ENCODE peak calls at places on chromosome 3, in four cellular contexts. One of them, this sample, is unnamed.

GRCh38 chr3:76367281-76367680 is 581.9 kb upstream of the ZNF717 start:
- DNase-seq in H9: no peak
- DNase-seq in colonic mucosa: no peak
- DNase-seq in sigmoid colon: no peak
- DNase-seq in this sample: no peak

GRCh38 chr3:28916713-28917499 is 364.0 kb upstream of the RBMS3 start:
- DNase-seq in H9: peak; percentile 36
- DNase-seq in colonic mucosa: peak; percentile 32
- DNase-seq in sigmoid colon: peak; percentile 83
- DNase-seq in this sample: peak; percentile 85

GRCh38 chr3:156388469-156389150 is 166.3 kb downstream of the SSR3 start:
- DNase-seq in H9: no peak
- DNase-seq in colonic mucosa: no peak
- DNase-seq in sigmoid colon: no peak
- DNase-seq in this sample: no peak

GRCh38 chr3:32276279-32276841 is 37.9 kb downstream of the CMTM8 start:
- DNase-seq in H9: no peak
- DNase-seq in colonic mucosa: no peak
- DNase-seq in sigmoid colon: no peak
- DNase-seq in this sample: no peak

GRCh38 chr3:21328982-21329381 is 422.0 kb downstream of the ZNF385D start:
- DNase-seq in H9: no peak
- DNase-seq in colonic mucosa: no peak
- DNase-seq in sigmoid colon: no peak
- DNase-seq in this sample: no peak

GRCh38 chr3:16587703-16588070 is 17.5 kb downstream of the DAZL start:
- DNase-seq in H9: no peak
- DNase-seq in colonic mucosa: no peak
- DNase-seq in sigmoid colon: no peak
- DNase-seq in this sample: no peak

GRCh38 chr3:126521122-126521891 is 2.6 kb upstream of the CHST13 start:
- DNase-seq in H9: no peak
- DNase-seq in colonic mucosa: no peak
- DNase-seq in sigmoid colon: peak; percentile 60
- DNase-seq in this sample: no peak

GRCh38 chr3:183775781-183776180 is 49.6 kb downstream of the MAP6D1 start:
- DNase-seq in H9: no peak
- DNase-seq in colonic mucosa: peak; percentile 25
- DNase-seq in sigmoid colon: no peak
- DNase-seq in this sample: no peak

GRCh38 chr3:165339753-165340152 is 143.6 kb upstream of the SLITRK3 start:
- DNase-seq in H9: no peak
- DNase-seq in colonic mucosa: no peak
- DNase-seq in sigmoid colon: no peak
- DNase-seq in this sample: no peak

GRCh38 chr3:123880998-123881561 is 3.1 kb downstream of the MYLK start:
- DNase-seq in H9: peak; percentile 46
- DNase-seq in colonic mucosa: peak; percentile 24
- DNase-seq in sigmoid colon: no peak
- DNase-seq in this sample: no peak

GRCh38 chr3:52015431-52016256 is 19.9 kb upstream of the RPL29 start:
- DNase-seq in H9: no peak
- DNase-seq in colonic mucosa: no peak
- DNase-seq in sigmoid colon: no peak
- DNase-seq in this sample: no peak

GRCh38 chr3:65596511-65597224 is 442.1 kb downstream of the MAGI1 start:
- DNase-seq in H9: no peak
- DNase-seq in colonic mucosa: no peak
- DNase-seq in sigmoid colon: no peak
- DNase-seq in this sample: no peak

GRCh38 chr3:129046037-129046731 is 14.4 kb upstream of the GP9 start:
- DNase-seq in H9: peak; percentile 79
- DNase-seq in colonic mucosa: no peak
- DNase-seq in sigmoid colon: peak; percentile 56
- DNase-seq in this sample: no peak

GRCh38 chr3:43410575-43410974 is 124.2 kb downstream of the SNRK start:
- DNase-seq in H9: no peak
- DNase-seq in colonic mucosa: no peak
- DNase-seq in sigmoid colon: no peak
- DNase-seq in this sample: no peak

GRCh38 chr3:110341047-110341446 is 730.6 kb upstream of the NECTIN3 start:
- DNase-seq in H9: no peak
- DNase-seq in colonic mucosa: no peak
- DNase-seq in sigmoid colon: no peak
- DNase-seq in this sample: no peak

GRCh38 chr3:46684881-46685280 is 8.6 kb downstream of the ALS2CL start:
- DNase-seq in H9: no peak
- DNase-seq in colonic mucosa: no peak
- DNase-seq in sigmoid colon: no peak
- DNase-seq in this sample: no peak

GRCh38 chr3:178538065-178538464 is 1.8 kb downstream of the KCNMB2 start:
- DNase-seq in H9: no peak
- DNase-seq in colonic mucosa: no peak
- DNase-seq in sigmoid colon: no peak
- DNase-seq in this sample: no peak

GRCh38 chr3:134603480-134603879 is 47.3 kb downstream of the KY start:
- DNase-seq in H9: no peak
- DNase-seq in colonic mucosa: no peak
- DNase-seq in sigmoid colon: no peak
- DNase-seq in this sample: no peak

GRCh38 chr3:130843441-130843840 is 50.4 kb upstream of the ATP2C1 start:
- DNase-seq in H9: no peak
- DNase-seq in colonic mucosa: no peak
- DNase-seq in sigmoid colon: no peak
- DNase-seq in this sample: no peak

GRCh38 chr3:127457094-127457475 is 133.4 kb downstream of the TPRA1 start:
- DNase-seq in H9: peak; percentile 74
- DNase-seq in colonic mucosa: no peak
- DNase-seq in sigmoid colon: peak; percentile 63
- DNase-seq in this sample: no peak

GRCh38 chr3:197680955-197681521 is 55.7 kb downstream of the RUBCN start:
- DNase-seq in H9: no peak
- DNase-seq in colonic mucosa: no peak
- DNase-seq in sigmoid colon: no peak
- DNase-seq in this sample: no peak

GRCh38 chr3:46500631-46501377 is 3.0 kb downstream of the RTP3 start:
- DNase-seq in H9: no peak
- DNase-seq in colonic mucosa: no peak
- DNase-seq in sigmoid colon: no peak
- DNase-seq in this sample: peak; percentile 10

GRCh38 chr3:124837730-124838186 is 49.4 kb downstream of the ITGB5 start:
- DNase-seq in H9: no peak
- DNase-seq in colonic mucosa: peak; percentile 77
- DNase-seq in sigmoid colon: peak; percentile 88
- DNase-seq in this sample: no peak

GRCh38 chr3:38003817-38004414 is 13.3 kb downstream of the VILL start:
- DNase-seq in H9: no peak
- DNase-seq in colonic mucosa: peak; percentile 52
- DNase-seq in sigmoid colon: peak; percentile 64
- DNase-seq in this sample: no peak

GRCh38 chr3:162729686-162730085 is 1233.1 kb downstream of the OTOL1 start:
- DNase-seq in H9: no peak
- DNase-seq in colonic mucosa: no peak
- DNase-seq in sigmoid colon: no peak
- DNase-seq in this sample: no peak

DNA sequence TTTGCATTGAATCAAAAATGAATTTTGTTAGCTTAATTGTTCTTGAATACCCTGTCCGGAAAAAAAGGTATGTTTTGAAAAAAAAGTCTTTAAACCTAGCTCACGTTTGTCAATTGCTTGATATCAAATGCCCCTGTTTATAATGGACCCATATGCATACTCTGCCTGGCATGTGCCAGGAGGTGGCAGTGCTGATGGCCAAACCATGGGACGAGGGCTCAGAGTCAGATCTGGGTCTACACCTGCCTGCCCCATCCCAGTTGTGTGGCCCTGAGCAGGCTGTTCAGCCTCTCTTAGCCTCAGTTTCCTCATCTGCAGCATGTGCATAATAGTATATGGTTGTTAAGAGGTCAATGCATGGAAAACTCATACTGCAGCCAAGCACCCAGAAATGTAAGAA is 38.8 kb downstream of the PRKCD start:
- DNase-seq in H9: no peak
- DNase-seq in colonic mucosa: no peak
- DNase-seq in sigmoid colon: no peak
- DNase-seq in this sample: no peak
- TF ChIP-seq CTCF in H9: peak; percentile 14
- TF ChIP-seq CTCF in colonic mucosa: no peak
- TF ChIP-seq CTCF in sigmoid colon: no peak
- TF ChIP-seq CTCF in this sample: peak; percentile 31

GRCh38 chr3:53496984-53497383 is 2.6 kb downstream of the CACNA1D start:
- DNase-seq in H9: no peak
- DNase-seq in colonic mucosa: no peak
- DNase-seq in sigmoid colon: no peak
- DNase-seq in this sample: no peak

GRCh38 chr3:53500165-53500777 is 5.9 kb downstream of the CACNA1D start:
- DNase-seq in H9: no peak
- DNase-seq in colonic mucosa: no peak
- DNase-seq in sigmoid colon: no peak
- DNase-seq in this sample: no peak

GRCh38 chr3:53501203-53501602 is 6.8 kb downstream of the CACNA1D start:
- DNase-seq in H9: no peak
- DNase-seq in colonic mucosa: no peak
- DNase-seq in sigmoid colon: no peak
- DNase-seq in this sample: no peak

GRCh38 chr3:53495518-53496501 is 1.4 kb downstream of the CACNA1D start:
- DNase-seq in H9: peak; percentile 45
- DNase-seq in colonic mucosa: peak; percentile 34
- DNase-seq in sigmoid colon: peak; percentile 70
- DNase-seq in this sample: no peak

DNA sequence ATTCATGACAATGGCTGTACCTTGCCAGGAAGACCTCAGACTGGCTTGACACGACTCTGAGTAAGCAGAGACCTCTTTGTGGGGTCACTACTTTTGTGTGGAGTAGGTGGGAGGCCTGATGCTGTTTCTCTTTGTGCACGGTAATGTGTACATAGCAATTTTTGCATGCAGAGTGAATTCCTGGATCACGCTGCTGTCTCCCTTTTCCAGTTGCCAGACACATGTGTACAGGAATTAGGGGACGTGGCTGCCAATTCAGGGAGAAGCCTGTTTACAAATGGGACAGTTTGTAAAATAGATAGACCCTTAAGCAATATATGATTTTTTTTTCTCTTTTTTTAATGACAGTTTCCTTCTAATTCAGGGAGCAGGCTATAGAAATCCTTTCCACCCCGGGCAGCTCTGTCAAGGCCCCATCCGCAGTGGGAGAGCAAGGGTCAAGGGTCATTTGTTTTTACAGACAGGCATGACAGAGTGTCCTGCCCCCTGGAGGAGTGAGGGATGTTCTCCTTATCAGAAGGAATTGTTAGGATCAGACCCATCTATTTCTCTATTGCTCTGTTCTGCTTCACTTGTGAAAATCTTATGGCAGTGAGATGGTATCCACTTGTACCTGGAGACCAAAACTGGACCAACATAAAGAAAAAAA is 4.7 kb downstream of the CACNA1D start:
- DNase-seq in H9: peak; percentile 41
- DNase-seq in colonic mucosa: peak; percentile 35
- DNase-seq in sigmoid colon: no peak
- DNase-seq in this sample: no peak
- TF ChIP-seq CTCF in H9: peak; percentile 54
- TF ChIP-seq CTCF in colonic mucosa: no peak
- TF ChIP-seq CTCF in sigmoid colon: no peak
- TF ChIP-seq CTCF in this sample: no peak

DNA sequence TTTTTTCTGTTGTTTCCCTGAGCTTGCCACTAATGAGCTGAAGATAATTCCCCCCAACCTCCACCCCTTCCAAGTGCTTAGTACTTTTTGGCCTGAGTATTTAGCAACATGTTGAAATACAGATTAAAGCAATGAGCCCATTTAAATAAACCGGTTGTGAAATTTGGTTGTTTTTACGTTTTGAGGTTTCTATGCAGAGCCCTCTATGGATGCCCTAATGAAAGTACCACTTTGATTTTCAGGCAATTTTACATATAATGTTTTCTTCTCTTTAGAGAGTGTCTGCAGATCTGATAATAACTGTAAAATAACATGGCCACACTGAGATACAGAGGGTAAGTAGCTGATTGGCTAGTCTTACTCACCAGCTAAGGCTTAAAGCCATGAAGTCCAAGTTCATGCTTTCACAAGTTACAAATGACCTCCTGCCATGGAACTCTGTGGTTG is 139.4 kb upstream of the SLC7A14 start:
- DNase-seq in H9: no peak
- DNase-seq in colonic mucosa: no peak
- DNase-seq in sigmoid colon: no peak
- DNase-seq in this sample: no peak
- TF ChIP-seq CTCF in H9: no peak
- TF ChIP-seq CTCF in colonic mucosa: no peak
- TF ChIP-seq CTCF in sigmoid colon: no peak
- TF ChIP-seq CTCF in this sample: no peak

DNA sequence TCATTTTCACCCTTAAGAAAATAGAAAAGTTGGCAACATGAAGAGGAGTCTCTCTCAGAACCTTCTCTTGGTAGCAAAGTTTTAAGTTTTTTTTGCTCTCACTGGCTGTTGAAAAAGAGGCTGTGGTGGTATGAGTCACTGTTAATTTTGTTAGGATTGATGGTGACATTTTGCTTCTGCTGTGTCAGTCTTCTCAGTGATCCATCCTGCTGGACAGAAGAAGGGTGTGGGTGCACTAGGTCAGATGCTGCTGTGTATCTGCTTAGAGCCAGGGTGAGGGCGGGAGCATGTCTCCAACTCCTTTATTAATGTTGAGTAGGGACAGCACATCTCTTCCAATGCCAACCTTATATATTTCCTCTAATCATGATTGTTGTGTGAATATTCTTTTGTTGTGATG is 369.5 kb downstream of the FEZF2 start:
- DNase-seq in H9: no peak
- DNase-seq in colonic mucosa: no peak
- DNase-seq in sigmoid colon: no peak
- DNase-seq in this sample: no peak
- TF ChIP-seq CTCF in H9: no peak
- TF ChIP-seq CTCF in colonic mucosa: no peak
- TF ChIP-seq CTCF in sigmoid colon: no peak
- TF ChIP-seq CTCF in this sample: no peak

DNA sequence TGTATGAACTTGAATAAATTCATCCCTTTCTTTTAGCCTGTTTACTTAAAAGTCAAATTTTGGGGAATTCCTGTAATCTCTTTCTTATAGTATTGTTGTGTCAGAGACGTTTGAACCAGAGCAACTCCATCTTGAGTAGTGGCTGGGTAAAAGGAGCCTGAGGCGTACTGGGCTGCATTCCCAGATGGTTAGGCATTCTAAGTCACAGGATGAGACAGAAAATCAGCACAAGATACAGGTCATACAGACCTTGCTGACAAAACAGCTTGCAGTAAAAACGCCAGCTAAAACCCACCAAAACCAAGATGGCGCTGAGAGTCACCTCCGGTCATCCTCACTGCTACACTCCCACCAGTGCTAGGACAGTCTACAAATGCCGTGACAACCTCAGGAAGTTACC is 94.5 kb downstream of the P3H2 start:
- DNase-seq in H9: no peak
- DNase-seq in colonic mucosa: no peak
- DNase-seq in sigmoid colon: no peak
- DNase-seq in this sample: no peak
- TF ChIP-seq CTCF in H9: no peak
- TF ChIP-seq CTCF in colonic mucosa: no peak
- TF ChIP-seq CTCF in sigmoid colon: no peak
- TF ChIP-seq CTCF in this sample: no peak